ENCODE peak calls at places on chromosomes 13 and 19, in five cellular contexts. J is transverse colon, F is fibroblast of lung, U is right lobe of liver, A is A549. N is an unnamed sample.
A peak's percentile ranks its signal among the peaks of the same experiment; 100 is the strongest.

GRCh38 chr13:37403776-37404497 is 194.6 kb downstream of the POSTN start:
- DNase-seq in J (no peak), F (peak; percentile 91), U (no peak), A (no peak), N (no peak)

GRCh38 chr19:38362076-38362945 is 12.1 kb upstream of the PSMD8 start:
- DNase-seq in J (peak; percentile 89), F (peak; percentile 30), U (peak; percentile 71), A (peak; percentile 92), N (peak; percentile 66)

GRCh38 chr19:31913103-31913710 is 432.2 kb upstream of the ZNF507 start:
- DNase-seq in J (no peak), F (no peak), U (no peak), A (no peak), N (no peak)

GRCh38 chr13:50275392-50276063 is 260.3 kb downstream of the KCNRG start:
- DNase-seq in J (no peak), F (no peak), U (no peak), A (no peak), N (peak; percentile 9)

GRCh38 chr19:32224371-32225244 is 120.8 kb upstream of the ZNF507 start:
- DNase-seq in J (peak; percentile 56), F (peak; percentile 42), U (peak; percentile 69), A (peak; percentile 71), N (peak; percentile 39)

GRCh38 chr13:20400774-20401173 is 124.9 kb downstream of the CRYL1 start:
- DNase-seq in J (no peak), F (peak; percentile 64), U (no peak), A (no peak), N (no peak)

GRCh38 chr13:50476579-50476978 is 366.9 kb downstream of the DLEU7 start:
- DNase-seq in J (no peak), F (no peak), U (no peak), A (no peak), N (no peak)

GRCh38 chr13:27969073-27969865 is at the start of gene CDX2:
- DNase-seq in J (peak; percentile 92), F (no peak), U (no peak), A (peak; percentile 16), N (peak; percentile 99)

GRCh38 chr19:16078311-16078758 is 2.0 kb downstream of the TPM4 start:
- DNase-seq in J (peak; percentile 45), F (no peak), U (no peak), A (peak; percentile 56), N (peak; percentile 38)

GRCh38 chr13:30698023-30698422 is 37.3 kb upstream of the ALOX5AP start:
- DNase-seq in J (no peak), F (peak; percentile 91), U (no peak), A (no peak), N (no peak)

GRCh38 chr13:98987275-98987674 is 9.4 kb upstream of the DOCK9 start:
- DNase-seq in J (no peak), F (no peak), U (no peak), A (no peak), N (no peak)

GRCh38 chr13:102580552-102581169 is 16.1 kb upstream of the TPP2 start:
- DNase-seq in J (no peak), F (peak; percentile 84), U (no peak), A (peak; percentile 65), N (peak; percentile 62)

GRCh38 chr13:57326532-57326931 is 159.5 kb downstream of the PRR20E start:
- DNase-seq in J (no peak), F (no peak), U (no peak), A (no peak), N (peak; percentile 37)

GRCh38 chr13:74128171-74128767 is 5.9 kb downstream of the KLF12 start:
- DNase-seq in J (no peak), F (no peak), U (no peak), A (no peak), N (no peak)

GRCh38 chr19:50486823-50487515 is 10.3 kb upstream of the GARIN5A start:
- DNase-seq in J (no peak), F (peak; percentile 44), U (peak; percentile 45), A (peak; percentile 92), N (no peak)

GRCh38 chr19:7417671-7418324 is 69.1 kb downstream of the ARHGEF18 start:
- DNase-seq in J (no peak), F (no peak), U (no peak), A (no peak), N (no peak)

GRCh38 chr13:109858319-109858718 is 71.9 kb upstream of the IRS2 start:
- DNase-seq in J (no peak), F (no peak), U (no peak), A (no peak), N (peak; percentile 34)

GRCh38 chr13:85266771-85267170 is 532.4 kb downstream of the SLITRK6 start:
- DNase-seq in J (no peak), F (no peak), U (no peak), A (no peak), N (no peak)

GRCh38 chr13:50891206-50891605 is 18.4 kb upstream of the RNASEH2B start:
- DNase-seq in J (no peak), F (no peak), U (no peak), A (no peak), N (no peak)

GRCh38 chr13:109870281-109871017 is 84.1 kb upstream of the IRS2 start:
- DNase-seq in J (no peak), F (no peak), U (no peak), A (no peak), N (peak; percentile 69)

GRCh38 chr13:78680611-78681010 is 21.7 kb upstream of the OBI1 start:
- DNase-seq in J (no peak), F (no peak), U (no peak), A (no peak), N (no peak)

GRCh38 chr13:58142952-58143351 is 511.4 kb downstream of the PCDH17 start:
- DNase-seq in J (no peak), F (no peak), U (no peak), A (no peak), N (no peak)

GRCh38 chr13:46057251-46058015 is 4.9 kb upstream of the ZC3H13 start:
- DNase-seq in J (no peak), F (no peak), U (no peak), A (no peak), N (no peak)

GRCh38 chr19:38375748-38376147 is 1.4 kb downstream of the PSMD8 start:
- DNase-seq in J (no peak), F (no peak), U (no peak), A (no peak), N (no peak)

GRCh38 chr19:36847968-36848367 is 2.7 kb upstream of the ZNF345 start:
- DNase-seq in J (no peak), F (no peak), U (no peak), A (no peak), N (no peak)

GRCh38 chr13:20191311-20191901 is 1.3 kb downstream of the GJB2 start:
- DNase-seq in J (peak; percentile 76), F (no peak), U (peak; percentile 73), A (no peak), N (peak; percentile 57)

GRCh38 chr19:10863107-10863700 is 8.1 kb upstream of the CARM1 start:
- DNase-seq in J (no peak), F (no peak), U (no peak), A (no peak), N (peak; percentile 33)

GRCh38 chr13:107563099-107563925 is 652.0 kb downstream of the LIG4 start:
- DNase-seq in J (no peak), F (no peak), U (no peak), A (no peak), N (no peak)

GRCh38 chr13:20197361-20197834 is 4.7 kb upstream of the GJB2 start:
- DNase-seq in J (no peak), F (peak; percentile 67), U (no peak), A (peak; percentile 31), N (peak; percentile 63)

GRCh38 chr13:72163671-72164070 is 296.7 kb upstream of the DACH1 start:
- DNase-seq in J (no peak), F (no peak), U (no peak), A (no peak), N (no peak)

GRCh38 chr13:46641274-46642081 is 88.5 kb downstream of the LRCH1 start:
- DNase-seq in J (no peak), F (no peak), U (peak; percentile 52), A (no peak), N (no peak)

DNA sequence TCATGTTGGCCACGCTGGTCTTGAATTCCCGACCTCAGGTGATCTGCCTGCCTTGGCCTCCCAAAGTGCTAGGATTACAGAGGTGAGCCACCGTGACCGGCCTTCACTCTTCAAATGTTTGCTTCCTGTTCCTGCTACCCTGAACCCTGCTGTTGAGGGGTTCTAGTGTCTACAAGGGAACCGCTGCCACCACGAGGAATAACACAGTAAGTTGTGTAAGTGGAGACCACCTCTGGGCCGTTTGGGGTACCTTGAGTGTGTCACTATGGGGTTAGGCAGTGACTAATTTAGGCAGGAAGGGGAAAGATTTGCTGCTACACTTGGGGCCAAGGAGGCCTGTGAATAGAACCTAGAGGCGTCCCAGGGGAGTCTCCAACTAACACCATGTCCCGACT is 2.2 kb upstream of the MYADM start:
- DNase-seq in J (no peak), F (no peak), U (no peak), A (no peak), N (no peak)
- H3K27ac ChIP-seq in J (peak overlapping the region; percentile 97), F (peak overlapping the region; percentile 100), U (no peak overlapping the region), A (peak overlapping the region; percentile 94), N (no peak overlapping the region)

GRCh38 chr19:4059931-4060620 is 6.6 kb downstream of the ZBTB7A start:
- DNase-seq in J (peak; percentile 90), F (no peak), U (peak; percentile 69), A (no peak), N (peak; percentile 90)
- H3K4me3 ChIP-seq in J (peak overlapping the region; percentile 87), F (no peak overlapping the region), U (no peak overlapping the region), A (no peak overlapping the region), N (no peak overlapping the region)

GRCh38 chr19:13043285-13043684 is 48.0 kb downstream of the NFIX start:
- DNase-seq in J (no peak), F (no peak), U (no peak), A (no peak), N (no peak)

GRCh38 chr19:13040916-13041292 is 45.6 kb downstream of the NFIX start:
- DNase-seq in J (no peak), F (no peak), U (no peak), A (no peak), N (no peak)

GRCh38 chr19:13040232-13040915 is 45.1 kb downstream of the NFIX start:
- DNase-seq in J (no peak), F (no peak), U (no peak), A (no peak), N (no peak)

GRCh38 chr19:13044160-13044853 is 49.0 kb downstream of the NFIX start:
- DNase-seq in J (no peak), F (no peak), U (no peak), A (no peak), N (no peak)

DNA sequence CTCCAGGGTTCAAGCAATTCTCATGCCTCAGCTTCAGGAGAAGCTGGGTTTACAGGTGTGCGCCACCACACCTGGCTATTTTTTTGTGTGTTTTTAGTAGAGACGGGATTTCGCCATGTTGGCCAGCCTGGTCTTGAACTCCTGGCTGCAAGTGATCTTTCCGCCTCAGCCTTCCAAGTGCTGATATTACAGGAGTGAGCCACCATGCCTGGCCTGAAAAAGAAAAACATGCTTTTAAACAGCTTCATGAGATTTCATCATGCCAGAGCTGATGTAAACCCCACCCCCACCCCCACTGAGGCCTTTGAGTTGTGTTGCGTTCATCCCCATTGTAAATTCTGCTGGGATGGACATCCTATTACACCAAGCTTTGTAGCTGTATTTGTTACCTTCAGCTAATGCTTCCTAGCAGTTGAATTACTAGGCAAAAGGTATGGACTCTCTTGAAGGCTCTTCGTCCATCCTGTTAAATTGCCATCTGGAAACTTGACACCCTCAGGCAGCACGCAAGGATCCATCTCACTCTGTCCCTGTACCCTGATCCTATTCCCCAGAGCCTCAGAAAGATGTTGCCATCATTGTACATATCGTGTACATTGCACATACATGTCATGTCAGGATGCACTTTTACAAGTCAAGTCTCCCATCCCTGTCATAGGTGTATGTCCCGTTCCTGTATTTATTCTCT is 47.3 kb downstream of the NFIX start:
- DNase-seq in J (no peak), F (peak; percentile 80), U (no peak), A (no peak), N (no peak)
- H3K27ac ChIP-seq in J (no peak overlapping the region), F (no peak overlapping the region), U (no peak overlapping the region), A (no peak overlapping the region), N (no peak overlapping the region)

GRCh38 chr19:40249781-40250180 is 23.3 kb upstream of the CCNP start:
- DNase-seq in J (no peak), F (no peak), U (no peak), A (no peak), N (no peak)
- H3K4me3 ChIP-seq in J (no peak overlapping the region), F (no peak overlapping the region), U (no peak overlapping the region), A (no peak overlapping the region), N (no peak overlapping the region)

N was measured in small intestine.